ENCODE peak calls at places on chromosome 3, in six cellular contexts. C is tibial nerve, Y is K562, P is gastrocnemius medialis, W is A549, I is IMR-90. L is an unnamed sample.

GRCh38 chr3:43523454-43524053 is 98.3 kb downstream of the ANO10 start:
- DNase-seq in I (peak; percentile 56), P (no peak), W (no peak), Y (peak; percentile 55), C (no peak), L (no peak)

GRCh38 chr3:64488938-64489337 is 198.9 kb downstream of the ADAMTS9 start:
- DNase-seq in W (no peak), I (no peak), P (no peak), C (no peak), Y (no peak), L (no peak)

GRCh38 chr3:24199775-24200247 is 254.7 kb downstream of the NR1D2 start:
- DNase-seq in Y (no peak), W (no peak), P (no peak), I (no peak), C (no peak), L (no peak)

GRCh38 chr3:40837300-40837699 is 312.5 kb downstream of the ZNF621 start:
- DNase-seq in I (no peak), Y (no peak), W (no peak), P (no peak), C (no peak), L (no peak)

GRCh38 chr3:114709102-114709501 is 415.3 kb downstream of the TIGIT start:
- DNase-seq in C (no peak), I (peak; percentile 72), Y (no peak), P (no peak), W (no peak), L (no peak)

GRCh38 chr3:191963182-191963581 is 502.2 kb downstream of the PYDC2 start:
- DNase-seq in C (no peak), W (no peak), I (no peak), Y (no peak), P (no peak), L (no peak)

GRCh38 chr3:169327969-169328368 is 335.5 kb downstream of the MECOM start:
- DNase-seq in W (no peak), I (no peak), C (no peak), P (no peak), Y (no peak), L (no peak)

GRCh38 chr3:101850327-101851048 is 1.2 kb downstream of the NFKBIZ start:
- DNase-seq in W (no peak), C (no peak), I (peak; percentile 81), P (no peak), Y (peak; percentile 51), L (no peak)

GRCh38 chr3:87053548-87053947 is 62.6 kb upstream of the VGLL3 start:
- DNase-seq in W (no peak), C (no peak), Y (no peak), P (no peak), I (no peak), L (no peak)

GRCh38 chr3:143825513-143825912 is 22.8 kb downstream of the SLC9A9 start:
- DNase-seq in W (no peak), P (no peak), I (no peak), Y (no peak), C (no peak), L (no peak)

GRCh38 chr3:106699093-106699492 is 678.1 kb upstream of the CCDC54 start:
- DNase-seq in C (no peak), Y (no peak), I (no peak), P (no peak), W (no peak), L (no peak)

GRCh38 chr3:58646503-58646902 is 20.1 kb downstream of the FAM3D start:
- DNase-seq in W (no peak), Y (no peak), C (no peak), I (peak; percentile 30), P (no peak), L (no peak)

GRCh38 chr3:156682963-156683362 is 8.6 kb downstream of the TIPARP start:
- DNase-seq in C (no peak), Y (no peak), W (no peak), P (no peak), I (no peak), L (no peak)

GRCh38 chr3:71006810-71007785 is 576.4 kb downstream of the FOXP1 start:
- DNase-seq in W (peak; percentile 24), I (no peak), P (no peak), C (no peak), Y (peak; percentile 17), L (no peak)

GRCh38 chr3:107633327-107634141 is 110.8 kb downstream of the BBX start:
- DNase-seq in Y (no peak), P (no peak), C (no peak), W (no peak), I (no peak), L (no peak)

GRCh38 chr3:297585-297984 is 101.0 kb downstream of the CHL1 start:
- DNase-seq in Y (no peak), C (no peak), P (no peak), W (no peak), I (no peak), L (no peak)

GRCh38 chr3:105504440-105504951 is 137.8 kb downstream of the ALCAM start:
- DNase-seq in I (no peak), W (no peak), P (no peak), C (no peak), Y (no peak), L (no peak)

GRCh38 chr3:129118745-129119144 is 2.9 kb downstream of the RAB43 start:
- DNase-seq in C (no peak), P (no peak), W (no peak), I (no peak), Y (no peak), L (no peak)

GRCh38 chr3:16807981-16808380 is 76.8 kb upstream of the PLCL2 start:
- DNase-seq in I (no peak), W (no peak), C (no peak), Y (no peak), P (no peak), L (no peak)

GRCh38 chr3:150761831-150762661 is 923 bp downstream of the SIAH2 start:
- DNase-seq in I (peak; percentile 56), P (peak; percentile 69), W (peak; percentile 78), Y (peak; percentile 67), C (peak; percentile 33), L (peak; percentile 73)

GRCh38 chr3:138440137-138440536 is 5.7 kb downstream of the ESYT3 start:
- DNase-seq in P (no peak), Y (no peak), W (no peak), I (no peak), C (no peak), L (no peak)

GRCh38 chr3:44355634-44356033 is 17.1 kb downstream of the TCAIM start:
- DNase-seq in P (peak; percentile 32), Y (peak; percentile 75), I (peak; percentile 91), C (no peak), W (no peak), L (no peak)

GRCh38 chr3:98702166-98702565 is 61.0 kb upstream of the ST3GAL6 start:
- DNase-seq in C (no peak), W (no peak), Y (no peak), P (no peak), I (peak; percentile 55), L (no peak)

GRCh38 chr3:58973796-58974195 is 76.0 kb downstream of the CFAP20DC start:
- DNase-seq in W (no peak), I (peak; percentile 79), P (no peak), Y (no peak), C (no peak), L (no peak)

GRCh38 chr3:57094606-57095005 is 34.1 kb downstream of the SPATA12 start:
- DNase-seq in P (no peak), Y (no peak), W (no peak), C (no peak), I (peak; percentile 73), L (no peak)

GRCh38 chr3:134212898-134213665 is 37.6 kb downstream of the RYK start:
- DNase-seq in W (peak; percentile 60), P (peak; percentile 37), Y (peak; percentile 77), C (peak; percentile 82), I (peak; percentile 74), L (peak; percentile 84)

GRCh38 chr3:196192036-196193001 is 18.9 kb downstream of the ZDHHC19 start:
- DNase-seq in I (no peak), W (no peak), Y (peak; percentile 51), P (peak; percentile 38), C (no peak), L (peak; percentile 65)
- H3K27ac ChIP-seq in I (no peak overlapping the region), W (no peak overlapping the region), Y (peak overlapping the region; percentile 62), P (peak overlapping the region; percentile 80), C (no peak overlapping the region), L (peak overlapping the region; percentile 76)

DNA sequence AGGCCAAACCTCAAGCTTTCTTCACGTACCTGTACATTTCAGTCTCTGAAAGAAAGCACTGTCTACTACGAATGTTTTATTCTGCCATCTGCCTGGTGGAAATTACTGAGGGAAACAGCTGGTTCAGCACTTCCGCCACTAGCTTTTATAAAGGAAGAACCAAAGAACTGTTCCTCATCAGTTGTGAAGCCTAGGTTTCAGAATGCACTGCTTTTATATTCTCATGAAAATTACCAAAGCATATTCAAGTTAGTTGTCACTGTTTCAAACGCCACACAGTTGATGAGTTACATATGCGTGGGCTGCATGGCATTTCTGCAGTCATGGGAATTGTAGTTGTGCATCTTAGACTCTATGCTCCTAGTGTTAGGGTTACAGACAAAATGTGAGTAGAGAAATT is 21.5 kb upstream of the ZBTB38 start:
- DNase-seq in Y (no peak), W (no peak), C (no peak), I (peak; percentile 44), P (no peak), L (no peak)
- TF ChIP-seq POLR2A in Y (no peak), W (no peak), C (no peak), I (no peak), P (no peak), L (no peak)

GRCh38 chr3:27533718-27534578 is 49.8 kb upstream of the SLC4A7 start:
- DNase-seq in I (peak; percentile 99), Y (peak; percentile 1), W (peak; percentile 95), C (peak; percentile 16), P (peak; percentile 3), L (peak; percentile 69)
- TF ChIP-seq CTCF in I (peak; percentile 76), Y (no peak), W (no peak), C (peak; percentile 25), P (no peak), L (no peak)

GRCh38 chr3:47149339-47149933 is 14.5 kb downstream of the SETD2 start:
- DNase-seq in I (no peak), P (no peak), Y (no peak), C (no peak), W (no peak), L (no peak)
- H3K27ac ChIP-seq in I (no peak overlapping the region), P (no peak overlapping the region), Y (no peak overlapping the region), C (no peak overlapping the region), W (no peak overlapping the region), L (no peak overlapping the region)

L was measured in Peyer's patch.